ENCODE peak calls at places on chromosomes 16 and 17, in eight cellular contexts. I, Q, M, J, Z, A, T and V are unnamed samples.

GRCh38 chr16:23255000-23255399 is 47.1 kb upstream of the SCNN1B start:
- DNase-seq in I (no peak), Q (no peak), M (no peak), J (no peak), Z (no peak), A (no peak), T (no peak), V (no peak)

GRCh38 chr17:43018008-43018853 is 4.0 kb downstream of the VAT1 start:
- DNase-seq in I (no peak), Q (no peak), M (no peak), J (no peak), Z (no peak), A (peak), T (no peak), V (no peak)

GRCh38 chr17:2805961-2806360 is 9.7 kb downstream of the RAP1GAP2 start:
- DNase-seq in I (no peak), Q (no peak), M (no peak), J (no peak), Z (no peak), A (no peak), T (no peak), V (no peak)

GRCh38 chr16:67260426-67261063 is 11.8 kb downstream of the SLC9A5 start:
- DNase-seq in I (no peak), Q (peak), M (no peak), J (no peak), Z (peak), A (peak), T (no peak), V (no peak)

GRCh38 chr17:48564200-48565023 is 13.7 kb downstream of the HOXB4 start:
- DNase-seq in I (no peak), Q (no peak), M (no peak), J (no peak), Z (no peak), A (no peak), T (no peak), V (no peak)

GRCh38 chr17:19410875-19411291 is at the start of gene RNF112:
- DNase-seq in I (peak), Q (no peak), M (no peak), J (no peak), Z (no peak), A (no peak), T (no peak), V (no peak)

GRCh38 chr17:30928584-30928983 is 6.8 kb downstream of the ADAP2 start:
- DNase-seq in I (no peak), Q (no peak), M (no peak), J (no peak), Z (no peak), A (no peak), T (no peak), V (no peak)

GRCh38 chr17:73387746-73388577 is 76.2 kb upstream of the CDC42EP4 start:
- DNase-seq in I (no peak), Q (no peak), M (no peak), J (no peak), Z (no peak), A (no peak), T (no peak), V (no peak)

GRCh38 chr16:4828567-4829320 is 18.3 kb downstream of the GLYR1 start:
- DNase-seq in I (no peak), Q (no peak), M (no peak), J (no peak), Z (no peak), A (no peak), T (no peak), V (no peak)

GRCh38 chr17:13593757-13594156 is 8.0 kb downstream of the HS3ST3A1 start:
- DNase-seq in I (no peak), Q (no peak), M (no peak), J (no peak), Z (no peak), A (no peak), T (no peak), V (no peak)

GRCh38 chr17:28324776-28325175 is 5.8 kb downstream of the TMEM97 start:
- DNase-seq in I (no peak), Q (no peak), M (no peak), J (no peak), Z (peak), A (peak), T (no peak), V (no peak)

GRCh38 chr16:15874745-15875314 is 13.6 kb downstream of the CEP20 start:
- DNase-seq in I (no peak), Q (peak), M (no peak), J (no peak), Z (peak), A (peak), T (no peak), V (no peak)

GRCh38 chr16:20023190-20023589 is 50.5 kb downstream of the GPR139 start:
- DNase-seq in I (no peak), Q (no peak), M (no peak), J (no peak), Z (no peak), A (peak), T (no peak), V (no peak)

GRCh38 chr16:68078726-68079615 is 6.2 kb upstream of the NFATC3 start:
- DNase-seq in I (no peak), Q (no peak), M (no peak), J (no peak), Z (no peak), A (no peak), T (no peak), V (no peak)

GRCh38 chr17:7579001-7579838 is at the start of gene CD68:
- DNase-seq in I (peak), Q (peak), M (no peak), J (peak), Z (peak), A (peak), T (peak), V (peak)

GRCh38 chr17:77597421-77598240 is 360.9 kb upstream of the TNRC6C start:
- DNase-seq in I (no peak), Q (no peak), M (no peak), J (peak), Z (no peak), A (no peak), T (no peak), V (no peak)

GRCh38 chr17:5706835-5707234 is 122.5 kb upstream of the NLRP1 start:
- DNase-seq in I (no peak), Q (peak), M (no peak), J (peak), Z (peak), A (peak), T (peak), V (no peak)